ENCODE peak calls at places on chromosomes 12 and 14, in five cellular contexts. D, B, U, G and M are unnamed samples.

GRCh38 chr12:40375076-40375475 is 150.3 kb downstream of the LRRK2 start:
- DNase-seq in U (no peak), B (no peak), D (peak), G (peak), M (no peak)

GRCh38 chr14:97626088-97626487 is 828.9 kb downstream of the VRK1 start:
- DNase-seq in D (no peak), B (no peak), G (no peak), U (no peak), M (no peak)

GRCh38 chr14:32630701-32631100 is 301.6 kb downstream of the AKAP6 start:
- DNase-seq in B (no peak), G (no peak), D (no peak), U (no peak), M (no peak)

GRCh38 chr14:81323621-81324400 is 76.3 kb downstream of the STON2 start:
- DNase-seq in D (peak), U (no peak), B (no peak), G (no peak), M (no peak)

GRCh38 chr14:20436363-20436755 is 393 bp upstream of the KLHL33 start:
- DNase-seq in G (no peak), U (no peak), B (no peak), D (no peak), M (no peak)

GRCh38 chr14:33647385-33647786 is 303.5 kb downstream of the EGLN3 start:
- DNase-seq in B (peak), U (no peak), G (peak), D (no peak), M (no peak)

GRCh38 chr12:66210840-66211239 is 21.8 kb downstream of the IRAK3 start:
- DNase-seq in D (no peak), G (no peak), B (peak), U (no peak), M (no peak)

GRCh38 chr14:70027785-70028428 is 148.7 kb downstream of the SMOC1 start:
- DNase-seq in G (peak), U (peak), D (peak), B (peak), M (no peak)

GRCh38 chr14:42110167-42110566 is 503.5 kb downstream of the LRFN5 start:
- DNase-seq in D (peak), U (peak), G (no peak), B (no peak), M (no peak)

GRCh38 chr12:104662908-104663307 is 206.2 kb downstream of the CHST11 start:
- DNase-seq in U (no peak), B (no peak), G (no peak), D (no peak), M (no peak)

GRCh38 chr12:124842073-124842749 is 21.5 kb downstream of the SCARB1 start:
- DNase-seq in B (no peak), D (no peak), G (no peak), U (no peak), M (no peak)

GRCh38 chr14:38208825-38209562 is 1.3 kb downstream of the SSTR1 start:
- DNase-seq in G (peak), B (peak), U (no peak), D (no peak), M (no peak)

GRCh38 chr12:1083888-1084262 is 92.9 kb downstream of the ERC1 start:
- DNase-seq in D (no peak), B (peak), G (no peak), U (no peak), M (peak)

GRCh38 chr12:96720363-96720705 is 186.7 kb upstream of the NEDD1 start:
- DNase-seq in D (peak), B (peak), G (no peak), U (peak), M (no peak)

GRCh38 chr12:1873531-1874149 is 44.8 kb downstream of the CACNA2D4 start:
- DNase-seq in D (no peak), G (no peak), U (no peak), B (no peak), M (no peak)

GRCh38 chr12:5064913-5065490 is 21.3 kb downstream of the KCNA5 start:
- DNase-seq in B (no peak), D (no peak), G (no peak), U (no peak), M (no peak)

GRCh38 chr14:64554551-64554950 is 4.8 kb downstream of the PPP1R36 start:
- DNase-seq in D (no peak), G (no peak), U (no peak), B (no peak), M (no peak)

GRCh38 chr12:47504775-47505446 is 200.9 kb downstream of the RPAP3 start:
- DNase-seq in G (peak), B (no peak), U (no peak), D (no peak), M (no peak)

GRCh38 chr12:106133136-106134087 is 5.3 kb downstream of the NUAK1 start:
- DNase-seq in U (no peak), D (no peak), G (no peak), B (no peak), M (no peak)

GRCh38 chr12:47993491-47993890 is 10.8 kb downstream of the COL2A1 start:
- DNase-seq in U (no peak), D (no peak), G (no peak), B (no peak), M (no peak)

GRCh38 chr14:94966344-94966743 is 191.0 kb downstream of the DICER1 start:
- DNase-seq in U (no peak), B (no peak), G (no peak), D (no peak), M (no peak)

GRCh38 chr14:80781968-80782367 is 159.6 kb downstream of the CEP128 start:
- DNase-seq in D (no peak), U (no peak), B (peak), G (no peak), M (no peak)

GRCh38 chr14:72880820-72881219 is 13.1 kb downstream of the DPF3 start:
- DNase-seq in D (no peak), B (no peak), U (no peak), G (no peak), M (no peak)

GRCh38 chr12:40170593-40170992 is 54.2 kb upstream of the LRRK2 start:
- DNase-seq in B (no peak), G (no peak), D (no peak), U (no peak), M (no peak)

GRCh38 chr14:22973217-22974032 is 8.9 kb downstream of the AJUBA start:
- DNase-seq in B (peak), G (peak), U (peak), D (peak), M (no peak)

GRCh38 chr12:58425481-58426392 is 484.4 kb downstream of the ATP23 start:
- DNase-seq in U (peak), G (peak), D (peak), B (peak), M (no peak)

GRCh38 chr14:81516941-81517797 is 16.5 kb downstream of the SEL1L start:
- DNase-seq in U (no peak), B (peak), D (no peak), G (peak), M (no peak)

GRCh38 chr14:100576091-100577085 is 10.8 kb downstream of the BEGAIN start:
- DNase-seq in B (no peak), D (no peak), U (no peak), G (no peak), M (no peak)

GRCh38 chr14:50051106-50051505 is 65.3 kb downstream of the VCPKMT start:
- DNase-seq in B (no peak), U (no peak), G (no peak), D (no peak), M (no peak)

GRCh38 chr14:103607822-103608221 is 21.2 kb upstream of the KLC1 start:
- DNase-seq in U (no peak), B (no peak), D (no peak), G (peak), M (no peak)

GRCh38 chr14:31207287-31207745 is 277 bp downstream of the HECTD1 start:
- DNase-seq in D (no peak), B (no peak), G (no peak), U (no peak), M (no peak)